ENCODE peak calls at places on chromosomes 4 and X, in eight cellular contexts. V is left ventricle myocardium inferior; B is iris pigment epithelial cell; N is left cardiac atrium; X is kidney; H is mesothelial cell of epicardium; S is GM04504; Z is stimulated activated CD4-positive, alpha-beta T cell treated with anti-CD3 and anti-CD28 coated beads, Interleukin-2, amount 100 ng/mL, for 24 hours. W is an unnamed sample.

GRCh38 chr4:7909463-7909862 is 30.2 kb downstream of the AFAP1 start:
- DNase-seq in V (no peak), B (peak), N (no peak), X (no peak), H (no peak), S (no peak), Z (no peak), W (no peak)

GRCh38 chr4:73021634-73022033 is 47.9 kb downstream of the COX18 start:
- DNase-seq in V (no peak), B (peak), N (no peak), X (no peak), H (no peak), S (peak), Z (no peak), W (peak)

GRCh38 chr4:54614094-54614493 is 43.7 kb upstream of the KIT start:
- DNase-seq in V (no peak), B (no peak), N (no peak), X (no peak), H (no peak), S (no peak), Z (no peak), W (no peak)

GRCh38 chr4:55834086-55834795 is 14.7 kb downstream of the EXOC1L start:
- DNase-seq in V (no peak), B (no peak), N (no peak), X (no peak), H (no peak), S (no peak), Z (no peak), W (no peak)

GRCh38 chr4:74426101-74426500 is 18.8 kb upstream of the AREG start:
- DNase-seq in V (no peak), B (peak), N (no peak), X (no peak), H (no peak), S (peak), Z (no peak), W (peak)

GRCh38 chr4:82360298-82361177 is 13.3 kb downstream of the HNRNPD start:
- DNase-seq in V (no peak), B (peak), N (no peak), X (no peak), H (no peak), S (no peak), Z (no peak), W (peak)

GRCh38 chr4:3766207-3766790 is at the start of gene ADRA2C:
- DNase-seq in V (no peak), B (peak), N (no peak), X (no peak), H (no peak), S (no peak), Z (no peak), W (peak)

GRCh38 chrX:12895856-12896255 is 10.6 kb upstream of the TLR8 start:
- DNase-seq in V (no peak), B (peak), N (no peak), X (no peak), H (no peak), S (no peak), Z (no peak), W (no peak)

GRCh38 chr4:134201216-134202098 is at the start of gene PABPC4L:
- DNase-seq in V (peak), B (peak), N (peak), X (peak), H (peak), S (peak), Z (no peak), W (peak)

GRCh38 chr4:183249854-183250253 is 70.2 kb downstream of the CLDN22 start:
- DNase-seq in V (no peak), B (peak), N (no peak), X (no peak), H (no peak), S (no peak), Z (no peak), W (peak)

GRCh38 chrX:12505127-12505526 is 286.1 kb upstream of the PRPS2 start:
- DNase-seq in V (no peak), B (no peak), N (no peak), X (no peak), H (no peak), S (no peak), Z (no peak), W (no peak)

GRCh38 chr4:184347251-184348239 is 126.8 kb downstream of the IRF2 start:
- DNase-seq in V (peak), B (peak), N (peak), X (no peak), H (no peak), S (no peak), Z (no peak), W (peak)

GRCh38 chr4:106329027-106329618 is 12.8 kb downstream of the AIMP1 start:
- DNase-seq in V (no peak), B (peak), N (no peak), X (no peak), H (no peak), S (no peak), Z (no peak), W (peak)

GRCh38 chr4:173503330-173504180 is 26.5 kb downstream of the HAND2 start:
- DNase-seq in V (no peak), B (no peak), N (no peak), X (no peak), H (no peak), S (no peak), Z (no peak), W (no peak)